ENCODE peak calls at places on chromosomes 11 and 22, in four cellular contexts. H, F, A and I are unnamed samples.

GRCh38 chr11:86443415-86443814 is 68.7 kb downstream of the CCDC81 start:
- DNase-seq in F (no peak), H (no peak), A (no peak), I (no peak)

GRCh38 chr22:37343343-37343742 is 61.0 kb downstream of the CYTH4 start:
- DNase-seq in H (no peak), F (no peak), A (no peak), I (no peak)

GRCh38 chr11:102940714-102941588 is 14.6 kb downstream of the MMP13 start:
- DNase-seq in A (peak; percentile 44), F (peak; percentile 77), H (no peak), I (peak; percentile 75)

GRCh38 chr22:37337204-37337943 is 55.1 kb downstream of the CYTH4 start:
- DNase-seq in A (no peak), H (no peak), F (no peak), I (no peak)

GRCh38 chr22:50465531-50465930 is 9.3 kb downstream of the SBF1 start:
- DNase-seq in A (no peak), F (no peak), H (no peak), I (no peak)

GRCh38 chr22:43110927-43111623 is 525 bp downstream of the BIK start:
- DNase-seq in A (no peak), F (peak; percentile 9), H (peak; percentile 10), I (no peak)

GRCh38 chr22:41052661-41053490 is 39.5 kb upstream of the EP300 start:
- DNase-seq in F (no peak), A (no peak), H (no peak), I (peak; percentile 60)

GRCh38 chr11:2511421-2512369 is 66.9 kb downstream of the KCNQ1 start:
- DNase-seq in H (no peak), F (no peak), A (no peak), I (no peak)

GRCh38 chr22:48890693-48891554 is 936.7 kb downstream of the BRD1 start:
- DNase-seq in F (no peak), A (no peak), H (no peak), I (no peak)

GRCh38 chr11:1765871-1766718 is 2.4 kb upstream of the CTSD start:
- DNase-seq in F (no peak), A (no peak), H (no peak), I (no peak)

GRCh38 chr11:88508808-88509581 is 171.5 kb upstream of the CTSC start:
- DNase-seq in H (no peak), F (no peak), A (peak; percentile 54), I (no peak)

GRCh38 chr11:62151737-62152102 is 27.9 kb downstream of the INCENP start:
- DNase-seq in H (no peak), A (no peak), F (no peak), I (no peak)

GRCh38 chr22:32986773-32987050 is 71.5 kb downstream of the SYN3 start:
- DNase-seq in F (no peak), H (no peak), A (no peak), I (no peak)

GRCh38 chr22:29524440-29525191 is 28.9 kb downstream of the THOC5 start:
- DNase-seq in A (peak; percentile 51), H (no peak), F (peak; percentile 62), I (peak; percentile 18)

GRCh38 chr11:111299111-111300026 is 1.0 kb downstream of the POU2AF3 start:
- DNase-seq in H (no peak), F (no peak), A (peak; percentile 75), I (no peak)

GRCh38 chr11:19646921-19647320 is 65.7 kb upstream of the NAV2 start:
- DNase-seq in H (no peak), F (no peak), A (no peak), I (peak; percentile 93)

GRCh38 chr11:94184362-94184761 is 55.7 kb downstream of the PANX1 start:
- DNase-seq in H (no peak), A (no peak), F (no peak), I (no peak)

GRCh38 chr22:24205438-24206189 is 24.3 kb downstream of the SUSD2 start:
- DNase-seq in F (peak; percentile 21), H (no peak), A (no peak), I (no peak)

GRCh38 chr11:68406318-68407313 is 53.9 kb upstream of the PPP6R3 start:
- DNase-seq in F (no peak), H (no peak), A (no peak), I (no peak)

GRCh38 chr22:50269573-50270301 is 443 bp downstream of the MAPK11 start:
- DNase-seq in A (no peak), F (no peak), H (no peak), I (peak; percentile 66)

GRCh38 chr11:119195680-119196079 is 10.4 kb downstream of the NHERF4 start:
- DNase-seq in A (peak; percentile 58), H (no peak), F (no peak), I (peak; percentile 19)

GRCh38 chr22:33038836-33039235 is 19.3 kb downstream of the SYN3 start:
- DNase-seq in F (no peak), H (no peak), A (no peak), I (no peak)

GRCh38 chr11:27139742-27140141 is 99.1 kb downstream of the BBOX1 start:
- DNase-seq in A (no peak), H (no peak), F (no peak), I (no peak)

GRCh38 chr11:34549271-34549670 is 35.7 kb upstream of the ELF5 start:
- DNase-seq in A (no peak), F (no peak), H (no peak), I (no peak)

GRCh38 chr22:49765091-49765771 is 62.4 kb downstream of the BRD1 start:
- DNase-seq in H (no peak), F (no peak), A (no peak), I (no peak)

GRCh38 chr11:118618991-118619375 is 11.6 kb downstream of the PHLDB1 start:
- DNase-seq in H (no peak), F (no peak), A (no peak), I (peak; percentile 16)

GRCh38 chr11:116928102-116928777 is 90.8 kb upstream of the APOA1 start:
- DNase-seq in F (peak; percentile 46), A (no peak), H (no peak), I (no peak)

GRCh38 chr11:2794419-2794795 is 91.2 kb downstream of the CDKN1C start:
- DNase-seq in H (no peak), F (peak; percentile 76), A (no peak), I (no peak)

GRCh38 chr22:37732699-37733607 is 36.1 kb downstream of the TRIOBP start:
- DNase-seq in A (no peak), F (no peak), H (no peak), I (no peak)

GRCh38 chr11:125173556-125173955 is 9.0 kb downstream of the PKNOX2 start:
- DNase-seq in A (no peak), H (no peak), F (no peak), I (no peak)

GRCh38 chr11:47941907-47942558 is 38.3 kb upstream of the PTPRJ start:
- DNase-seq in A (no peak), F (peak; percentile 17), H (no peak), I (no peak)

GRCh38 chr11:33207408-33207985 is 46.2 kb upstream of the CSTF3 start:
- DNase-seq in H (no peak), A (peak; percentile 7), F (no peak), I (peak; percentile 59)

GRCh38 chr11:114283422-114283821 is 12.8 kb upstream of the NNMT start:
- DNase-seq in A (no peak), H (no peak), F (no peak), I (peak; percentile 44)